ENCODE peak calls at places on chromosomes 7 and 10, in ten cellular contexts. P is lower leg skin, S is tibial artery, F is foreskin fibroblast, G is omental fat pad, I is sigmoid colon, Z is breast epithelium, J is AG04449, M is astrocyte of the spinal cord, B is body of pancreas. K is an unnamed sample.

GRCh38 chr7:120951826-120952225 is 1.2 kb downstream of the ING3 start:
- DNase-seq in Z (no peak), G (no peak), J (no peak), P (no peak), B (no peak), S (no peak), M (no peak), I (no peak), F (no peak), K (no peak)

GRCh38 chr10:77251297-77252013 is 386.2 kb downstream of the KCNMA1 start:
- DNase-seq in M (peak), Z (no peak), I (no peak), S (no peak), B (peak), G (no peak), J (no peak), F (peak), P (no peak), K (no peak)

GRCh38 chr7:84228526-84228925 is 33.9 kb upstream of the SEMA3A start:
- DNase-seq in G (no peak), B (no peak), Z (no peak), P (no peak), F (no peak), I (no peak), S (no peak), M (no peak), J (no peak), K (no peak)

GRCh38 chr7:27921081-27921836 is 181.3 kb downstream of the TAX1BP1 start:
- DNase-seq in S (no peak), I (no peak), P (no peak), J (peak), F (peak), B (peak), Z (no peak), M (peak), G (no peak), K (no peak)

GRCh38 chr7:50296799-50297198 is 7.7 kb upstream of the IKZF1 start:
- DNase-seq in M (no peak), J (no peak), B (no peak), P (no peak), F (no peak), G (no peak), S (no peak), Z (no peak), I (no peak), K (no peak)

GRCh38 chr10:133013478-133013877 is 71.1 kb upstream of the CFAP46 start:
- DNase-seq in G (no peak), J (no peak), P (no peak), I (no peak), B (peak), M (no peak), S (no peak), Z (no peak), F (no peak), K (peak)

GRCh38 chr10:26869528-26869927 is 8.8 kb upstream of the ABI1 start:
- DNase-seq in F (no peak), P (no peak), J (no peak), M (no peak), I (no peak), S (no peak), G (no peak), Z (no peak), B (peak), K (no peak)

GRCh38 chr10:12350167-12350872 is 973 bp downstream of the CAMK1D start:
- DNase-seq in Z (no peak), P (peak), S (peak), J (no peak), G (no peak), M (peak), F (peak), I (peak), B (peak), K (no peak)

GRCh38 chr7:129781128-129781855 is 169.8 kb downstream of the NRF1 start:
- DNase-seq in M (no peak), I (no peak), G (no peak), S (no peak), Z (no peak), J (no peak), P (no peak), F (no peak), B (peak), K (no peak)

GRCh38 chr10:114869500-114869899 is 47.9 kb downstream of the FHIP2A start:
- DNase-seq in I (no peak), F (peak), G (no peak), M (peak), P (no peak), B (no peak), S (no peak), Z (no peak), J (peak), K (no peak)

GRCh38 chr7:16169537-16169936 is 251.8 kb downstream of the CRPPA start:
- DNase-seq in I (no peak), J (no peak), G (no peak), F (no peak), P (no peak), M (no peak), S (no peak), Z (no peak), B (no peak), K (no peak)

GRCh38 chr10:97000487-97001182 is 168.5 kb downstream of the LCOR start:
- DNase-seq in B (no peak), G (no peak), F (no peak), S (no peak), I (no peak), P (no peak), M (no peak), J (no peak), Z (no peak), K (no peak)

GRCh38 chr7:36115448-36116321 is 37.4 kb upstream of the EEPD1 start:
- DNase-seq in S (peak), F (peak), M (peak), I (peak), J (peak), P (peak), G (peak), B (peak), Z (no peak), K (peak)

GRCh38 chr7:151704284-151704968 is 172.5 kb downstream of the PRKAG2 start:
- DNase-seq in M (no peak), F (no peak), I (no peak), P (no peak), S (no peak), B (no peak), J (no peak), Z (no peak), G (no peak), K (no peak)

GRCh38 chr10:31001740-31002139 is 29.9 kb downstream of the ZNF438 start:
- DNase-seq in G (no peak), B (no peak), I (no peak), S (no peak), J (no peak), M (no peak), F (no peak), P (no peak), Z (no peak), K (no peak)

GRCh38 chr10:77011823-77012566 is 625.6 kb downstream of the KCNMA1 start:
- DNase-seq in J (no peak), S (no peak), Z (no peak), P (no peak), M (no peak), F (peak), B (no peak), I (no peak), G (no peak), K (no peak)

GRCh38 chr10:19745672-19746071 is 70.6 kb upstream of the PLXDC2 start:
- DNase-seq in Z (no peak), J (no peak), I (no peak), P (no peak), F (no peak), B (no peak), M (peak), G (no peak), S (no peak), K (no peak)

GRCh38 chr7:29924006-29924405 is 65.6 kb downstream of the SCRN1 start:
- DNase-seq in M (no peak), Z (no peak), F (no peak), I (no peak), S (no peak), B (no peak), P (no peak), G (no peak), J (no peak), K (no peak)

DNA sequence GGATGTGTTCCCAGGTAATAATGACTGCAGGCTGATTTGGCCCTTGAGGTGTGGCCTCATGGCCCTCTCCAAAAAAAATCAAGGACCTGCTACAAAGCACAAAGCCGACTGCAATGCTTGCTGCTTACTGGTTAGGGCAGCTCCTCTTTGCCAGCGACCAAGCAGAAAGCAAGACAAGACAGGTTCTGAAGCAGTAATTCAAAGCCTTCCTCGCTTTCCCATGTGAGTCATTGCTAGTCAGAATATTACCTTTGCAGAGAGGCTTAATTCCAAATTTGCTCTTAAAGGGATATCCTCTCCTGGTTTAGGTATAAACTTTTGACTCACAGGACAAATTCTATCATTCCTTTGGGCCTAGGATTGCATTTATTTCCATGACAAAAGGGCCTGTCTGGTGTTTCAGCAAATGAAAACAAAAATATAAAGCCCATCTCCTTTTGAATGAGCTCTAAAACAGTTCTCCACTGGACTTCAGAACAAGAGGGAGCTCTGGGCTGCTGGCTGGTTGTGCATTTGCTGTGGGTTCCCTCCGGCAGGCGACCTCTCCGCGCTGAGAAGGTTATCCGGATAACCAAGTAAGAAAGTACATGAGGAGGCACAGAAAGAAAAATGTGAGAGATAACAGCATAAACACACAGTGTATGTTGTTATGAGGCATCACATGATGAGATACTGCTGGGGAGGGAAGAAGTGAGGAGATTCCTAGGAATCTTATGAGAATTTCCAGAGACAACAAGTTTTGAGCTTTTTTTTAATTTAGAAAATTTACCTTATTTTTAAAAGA is 90.8 kb downstream of the EGFR start:
- DNase-seq in B (no peak), J (no peak), G (no peak), S (no peak), I (no peak), M (peak), P (peak), F (no peak), Z (no peak), K (no peak)
- TF ChIP-seq CTCF in B (no peak), J (no peak), G (no peak), S (no peak), I (no peak), M (no peak), P (no peak), F (no peak), Z (no peak), K (no peak)

GRCh38 chr7:45407730-45408406 is 166.3 kb upstream of the ADCY1 start:
- DNase-seq in M (no peak), Z (no peak), S (no peak), B (no peak), I (no peak), J (no peak), F (no peak), P (no peak), G (no peak), K (no peak)
- TF ChIP-seq CTCF in M (no peak), Z (no peak), S (no peak), B (no peak), I (no peak), J (no peak), F (no peak), P (no peak), G (no peak), K (no peak)

GRCh38 chr10:101495324-101495925 is 92.6 kb downstream of the POLL start:
- DNase-seq in S (no peak), P (no peak), I (no peak), B (no peak), F (peak), M (no peak), Z (no peak), J (no peak), G (no peak), K (no peak)
- TF ChIP-seq CTCF in S (no peak), P (no peak), I (no peak), B (no peak), F (peak), M (peak), Z (no peak), J (no peak), G (no peak), K (peak)

DNA sequence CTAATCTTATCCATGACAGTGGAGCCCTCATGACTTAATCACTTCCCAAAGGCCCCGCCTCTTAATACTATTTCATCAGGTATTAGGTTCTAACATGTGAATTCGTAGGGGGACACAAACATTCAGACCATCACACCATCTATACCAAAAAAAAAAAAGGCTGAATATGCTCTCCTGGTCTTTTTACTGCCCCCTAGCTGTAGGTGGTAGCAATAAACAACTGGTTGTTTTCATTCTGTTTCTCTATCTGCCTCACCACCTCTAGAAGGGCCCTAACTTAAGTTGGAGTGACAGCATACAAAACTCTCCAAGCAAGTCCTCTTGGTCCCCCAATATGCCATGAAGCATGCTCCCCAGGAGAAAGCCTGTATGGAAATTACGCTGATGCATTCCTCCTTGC is 94.1 kb downstream of the GRM8 start:
- DNase-seq in Z (no peak), M (no peak), F (no peak), G (no peak), S (no peak), B (no peak), J (no peak), P (no peak), I (no peak), K (no peak)
- TF ChIP-seq CTCF in Z (no peak), M (no peak), F (no peak), G (no peak), S (no peak), B (no peak), J (no peak), P (no peak), I (no peak), K (no peak)

DNA sequence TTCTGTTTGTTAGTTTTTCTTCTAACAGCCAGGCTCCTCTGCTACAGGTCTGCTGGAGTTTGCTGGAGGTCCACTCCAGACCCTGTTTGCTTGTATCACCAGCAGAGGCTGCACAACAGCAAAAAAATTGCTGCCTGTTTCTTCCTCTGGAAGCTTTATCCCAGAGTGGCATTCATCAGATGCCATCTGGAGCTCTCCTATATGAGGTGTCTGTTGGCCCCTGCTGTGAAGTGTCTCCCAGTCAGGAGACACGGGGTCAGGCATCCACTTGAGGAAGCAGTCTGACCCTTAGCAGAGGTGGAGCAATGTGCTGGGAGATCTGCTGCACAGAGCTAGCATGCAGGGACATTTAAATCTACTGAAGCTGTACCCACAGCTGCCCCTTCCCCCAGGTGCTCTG is 26.7 kb upstream of the CROT start:
- DNase-seq in B (no peak), Z (no peak), F (no peak), P (no peak), G (no peak), S (no peak), M (no peak), I (no peak), J (no peak), K (no peak)
- TF ChIP-seq CTCF in B (no peak), Z (no peak), F (peak), P (no peak), G (no peak), S (no peak), M (no peak), I (no peak), J (no peak), K (no peak)

DNA sequence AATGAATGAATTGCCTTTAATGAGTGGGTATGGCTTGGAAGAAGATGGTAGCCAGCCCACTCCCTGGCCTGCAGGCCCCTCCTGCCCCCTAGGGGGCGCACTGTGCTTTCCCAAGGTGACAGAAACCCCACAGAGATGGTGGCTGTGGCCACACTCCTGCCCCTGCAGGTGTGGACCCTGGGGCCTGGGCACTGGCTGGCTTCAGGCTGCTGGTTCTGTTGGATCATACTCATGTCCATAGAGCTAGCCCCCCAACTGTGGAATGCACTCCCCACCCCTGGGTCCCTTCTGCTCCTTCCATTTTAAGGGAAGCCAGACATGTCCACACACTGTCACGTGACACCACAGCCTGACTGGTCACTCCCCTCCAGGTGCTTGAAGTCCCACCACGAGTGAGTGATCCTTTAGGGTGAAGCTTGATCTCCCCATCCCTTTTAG is 44.8 kb downstream of the ZCCHC24 start:
- DNase-seq in P (no peak), F (peak), Z (no peak), M (no peak), B (peak), I (no peak), S (no peak), G (no peak), J (no peak), K (peak)
- TF ChIP-seq CTCF in P (no peak), F (peak), Z (peak), M (peak), B (peak), I (peak), S (peak), G (no peak), J (peak), K (peak)

GRCh38 chr7:101172005-101172853 is 6.9 kb upstream of the VGF start:
- DNase-seq in P (no peak), M (no peak), F (peak), B (peak), Z (no peak), J (no peak), S (no peak), G (no peak), I (no peak), K (no peak)
- TF ChIP-seq CTCF in P (no peak), M (no peak), F (no peak), B (no peak), Z (no peak), J (no peak), S (no peak), G (no peak), I (no peak), K (no peak)

GRCh38 chr7:149475121-149476045 is 14.5 kb upstream of the ZNF777 start:
- DNase-seq in G (no peak), M (no peak), Z (no peak), P (no peak), B (no peak), S (no peak), F (no peak), I (no peak), J (no peak), K (no peak)

GRCh38 chr7:149471289-149471953 is 10.6 kb upstream of the ZNF777 start:
- DNase-seq in G (no peak), M (no peak), S (no peak), B (no peak), P (no peak), Z (no peak), I (no peak), J (no peak), F (no peak), K (no peak)

GRCh38 chr7:149473251-149473650 is 12.4 kb upstream of the ZNF777 start:
- DNase-seq in I (no peak), Z (no peak), J (no peak), B (no peak), F (no peak), M (no peak), S (no peak), G (no peak), P (no peak), K (no peak)

GRCh38 chr7:149476791-149477190 is 15.9 kb upstream of the ZNF777 start:
- DNase-seq in S (no peak), M (no peak), Z (no peak), I (peak), P (no peak), J (no peak), G (no peak), B (no peak), F (no peak), K (no peak)

GRCh38 chr7:149474309-149475120 is 13.7 kb upstream of the ZNF777 start:
- DNase-seq in G (no peak), Z (no peak), B (no peak), S (no peak), J (no peak), P (no peak), I (peak), M (no peak), F (no peak), K (no peak)
- TF ChIP-seq CTCF in G (no peak), Z (no peak), B (no peak), S (no peak), J (no peak), P (no peak), I (no peak), M (no peak), F (no peak), K (no peak)

GRCh38 chr7:40763319-40764287 is 628.8 kb downstream of the SUGCT start:
- DNase-seq in Z (no peak), B (no peak), F (peak), I (no peak), S (no peak), P (no peak), G (no peak), J (peak), M (peak), K (no peak)
- TF ChIP-seq CTCF in Z (no peak), B (no peak), F (peak), I (no peak), S (peak), P (no peak), G (no peak), J (peak), M (peak), K (no peak)

GRCh38 chr7:100553032-100553431 is 14.0 kb downstream of the AGFG2 start:
- DNase-seq in Z (no peak), I (no peak), J (no peak), F (no peak), S (no peak), P (no peak), B (no peak), M (no peak), G (no peak), K (no peak)
- TF ChIP-seq CTCF in Z (no peak), I (no peak), J (no peak), F (no peak), S (no peak), P (no peak), B (no peak), M (no peak), G (no peak), K (no peak)